ENCODE peak calls at places on chromosomes 3 and 15, in five cellular contexts. T is small intestine; E is midbrain; C is stimulated activated CD8-positive, alpha-beta memory T cell treated with anti-CD3 and anti-CD28 coated beads, Interleukin-12 subunit alpha, Interleukin-12 subunit beta, amount 100 ng/mL, for 4 hours; O is SK-MEL-5. Y is an unnamed sample.
A peak's percentile ranks its signal among the peaks of the same experiment; 100 is the strongest.

GRCh38 chr3:108051005-108051404 is 39.8 kb downstream of the CD47 start:
- DNase-seq in T (no peak), E (no peak), C (no peak), O (peak; percentile 6), Y (no peak)

GRCh38 chr15:80630981-80631380 is 64.1 kb upstream of the ABHD17C start:
- DNase-seq in T (no peak), E (no peak), C (no peak), O (no peak), Y (no peak)

GRCh38 chr3:127884069-127884468 is 31.0 kb upstream of the KBTBD12 start:
- DNase-seq in T (no peak), E (no peak), C (no peak), O (no peak), Y (no peak)

GRCh38 chr3:13856006-13856405 is 23.9 kb downstream of the WNT7A start:
- DNase-seq in T (no peak), E (no peak), C (no peak), O (no peak), Y (no peak)

GRCh38 chr3:169811606-169812123 is 1.0 kb upstream of the LRRIQ4 start:
- DNase-seq in T (peak; percentile 3), E (peak; percentile 21), C (no peak), O (peak; percentile 15), Y (no peak)

GRCh38 chr3:115671761-115672455 is 48.6 kb downstream of the GAP43 start:
- DNase-seq in T (peak; percentile 11), E (no peak), C (no peak), O (no peak), Y (no peak)

GRCh38 chr3:74559301-74559700 is 55.2 kb downstream of the CNTN3 start:
- DNase-seq in T (no peak), E (no peak), C (no peak), O (no peak), Y (no peak)

GRCh38 chr3:29057326-29057725 is 223.5 kb upstream of the RBMS3 start:
- DNase-seq in T (no peak), E (no peak), C (no peak), O (no peak), Y (no peak)

GRCh38 chr15:88664151-88664778 is 25.4 kb downstream of the ISG20 start:
- DNase-seq in T (peak; percentile 42), E (peak; percentile 50), C (no peak), O (peak; percentile 47), Y (peak; percentile 11)

GRCh38 chr3:197711973-197712707 is 24.6 kb downstream of the RUBCN start:
- DNase-seq in T (peak; percentile 82), E (peak; percentile 82), C (peak; percentile 72), O (peak; percentile 99), Y (peak; percentile 87)

GRCh38 chr3:134486577-134487041 is 752 bp downstream of the CEP63 start:
- DNase-seq in T (peak; percentile 26), E (no peak), C (no peak), O (no peak), Y (peak; percentile 46)

GRCh38 chr3:151460774-151461450 is at the start of gene IGSF10:
- DNase-seq in T (peak; percentile 15), E (no peak), C (no peak), O (no peak), Y (peak; percentile 22)

GRCh38 chr3:160001850-160002623 is 13.4 kb downstream of the IL12A start:
- DNase-seq in T (no peak), E (no peak), C (no peak), O (no peak), Y (no peak)

Y was measured in DND-41.